ENCODE peak calls at places on chromosome 1, in six cellular contexts. P is activated T-helper 9 cell treated with anti-CD3 and anti-CD28 coated beads, Interleukin-2, amount 50 U/mL, for 16 hours; G is ACHN; W is NT2/D1; H is naive thymus-derived CD4-positive, alpha-beta T cell; D is EH. Z is an unnamed sample.

GRCh38 chr1:117673405-117673804 is 67.6 kb downstream of the TENT5C start:
- DNase-seq in P (no peak), G (no peak), W (no peak), H (no peak), D (peak), Z (peak)

GRCh38 chr1:174160603-174161002 is 1.3 kb downstream of the RABGAP1L start:
- DNase-seq in P (no peak), G (no peak), W (no peak), H (no peak), D (no peak), Z (no peak)

GRCh38 chr1:190754769-190755168 is 277.1 kb upstream of the BRINP3 start:
- DNase-seq in P (no peak), G (peak), W (no peak), H (no peak), D (no peak), Z (peak)

GRCh38 chr1:40092241-40092640 is 4.8 kb downstream of the PPT1 start:
- DNase-seq in P (no peak), G (no peak), W (no peak), H (no peak), D (no peak), Z (no peak)

GRCh38 chr1:55070291-55070690 is 30.9 kb downstream of the PCSK9 start:
- DNase-seq in P (no peak), G (no peak), W (no peak), H (no peak), D (no peak), Z (no peak)

GRCh38 chr1:192629602-192630001 is 6.3 kb upstream of the RGS13 start:
- DNase-seq in P (no peak), G (no peak), W (no peak), H (no peak), D (no peak), Z (no peak)

GRCh38 chr1:165075725-165076370 is 280.7 kb downstream of the LMX1A start:
- DNase-seq in P (no peak), G (peak), W (peak), H (no peak), D (peak), Z (peak)

GRCh38 chr1:3727042-3727824 is 25.0 kb upstream of the CCDC27 start:
- DNase-seq in P (no peak), G (no peak), W (no peak), H (no peak), D (peak), Z (no peak)

GRCh38 chr1:31394628-31395193 is 18.3 kb upstream of the SERINC2 start:
- DNase-seq in P (peak), G (peak), W (peak), H (peak), D (peak), Z (peak)

GRCh38 chr1:73948021-73948420 is 250.0 kb downstream of the LRRIQ3 start:
- DNase-seq in P (no peak), G (no peak), W (no peak), H (no peak), D (no peak), Z (no peak)

GRCh38 chr1:88549536-88549935 is 134.5 kb upstream of the PKN2 start:
- DNase-seq in P (no peak), G (peak), W (no peak), H (no peak), D (no peak), Z (no peak)

GRCh38 chr1:6342031-6342430 is 51.5 kb downstream of the ACOT7 start:
- DNase-seq in P (no peak), G (no peak), W (no peak), H (no peak), D (no peak), Z (no peak)

GRCh38 chr1:85361106-85361505 is 84.7 kb upstream of the BCL10 start:
- DNase-seq in P (no peak), G (peak), W (no peak), H (no peak), D (peak), Z (no peak)

GRCh38 chr1:214660900-214661299 is 57.9 kb downstream of the CENPF start:
- DNase-seq in P (no peak), G (peak), W (no peak), H (peak), D (peak), Z (peak)

GRCh38 chr1:11174271-11174942 is 14.7 kb upstream of the ANGPTL7 start:
- DNase-seq in P (no peak), G (no peak), W (no peak), H (no peak), D (peak), Z (no peak)

Z was measured in HCEC 1CT.